ENCODE peak calls at places on chromosomes 2 and 18, in five cellular contexts. X is GM23338, Y is H1, F is endothelial cell of umbilical vein, P is neural progenitor cell. R is an unnamed sample.

GRCh38 chr2:231397928-231398294 is 2.4 kb downstream of the B3GNT7 start:
- DNase-seq in X (no peak), Y (no peak), F (no peak), P (no peak), R (no peak)

GRCh38 chr2:218719457-218719856 is 8.8 kb downstream of the TTLL4 start:
- DNase-seq in X (no peak), Y (no peak), F (no peak), P (no peak), R (no peak)

GRCh38 chr2:149652520-149652919 is 64.9 kb upstream of the MMADHC start:
- DNase-seq in X (no peak), Y (no peak), F (no peak), P (no peak), R (no peak)

GRCh38 chr18:77032121-77032758 is 100.3 kb downstream of the MBP start:
- DNase-seq in X (no peak), Y (no peak), F (no peak), P (no peak), R (no peak)

GRCh38 chr2:48278590-48278989 is 251.4 kb upstream of the STON1 start:
- DNase-seq in X (peak; percentile 41), Y (no peak), F (no peak), P (peak; percentile 31), R (no peak)

GRCh38 chr2:3294066-3294465 is 83.6 kb downstream of the EIPR1 start:
- DNase-seq in X (no peak), Y (no peak), F (no peak), P (no peak), R (no peak)

GRCh38 chr2:147385600-147385999 is 459.2 kb upstream of the ACVR2A start:
- DNase-seq in X (no peak), Y (no peak), F (no peak), P (no peak), R (no peak)

GRCh38 chr18:23069481-23069880 is 65.8 kb upstream of the CABLES1 start:
- DNase-seq in X (no peak), Y (no peak), F (no peak), P (no peak), R (no peak)

GRCh38 chr18:23878336-23878900 is 136.1 kb upstream of the TTC39C start:
- DNase-seq in X (no peak), Y (no peak), F (no peak), P (no peak), R (no peak)

GRCh38 chr2:129661942-129662341 is 317.5 kb upstream of the RAB6C start:
- DNase-seq in X (no peak), Y (no peak), F (no peak), P (no peak), R (no peak)

GRCh38 chr2:128380061-128380889 is 61.6 kb upstream of the HS6ST1 start:
- DNase-seq in X (no peak), Y (no peak), F (no peak), P (no peak), R (no peak)

GRCh38 chr18:26487437-26487836 is 60.9 kb downstream of the KCTD1 start:
- DNase-seq in X (no peak), Y (no peak), F (no peak), P (no peak), R (peak; percentile 58)

GRCh38 chr2:181662287-181662686 is 5.4 kb upstream of the CERKL start:
- DNase-seq in X (no peak), Y (no peak), F (no peak), P (no peak), R (no peak)

GRCh38 chr18:59505311-59505710 is 146.2 kb upstream of the LMAN1 start:
- DNase-seq in X (no peak), Y (no peak), F (no peak), P (no peak), R (no peak)

GRCh38 chr2:64650722-64651338 is 2.9 kb downstream of the SERTAD2 start:
- DNase-seq in X (no peak), Y (no peak), F (no peak), P (no peak), R (no peak)

GRCh38 chr18:4230450-4231168 is 224.5 kb downstream of the DLGAP1 start:
- DNase-seq in X (no peak), Y (no peak), F (no peak), P (no peak), R (no peak)

GRCh38 chr18:61336766-61337165 is 3.5 kb downstream of the CDH20 start:
- DNase-seq in X (no peak), Y (no peak), F (no peak), P (no peak), R (no peak)

GRCh38 chr2:193542762-193543161 is 1348.0 kb upstream of the TMEFF2 start:
- DNase-seq in X (no peak), Y (no peak), F (no peak), P (no peak), R (no peak)

GRCh38 chr18:44080054-44080453 is 600.6 kb upstream of the SETBP1 start:
- DNase-seq in X (no peak), Y (no peak), F (no peak), P (no peak), R (no peak)

GRCh38 chr2:97868986-97869721 is 126.6 kb downstream of the TMEM131 start:
- DNase-seq in X (peak; percentile 33), Y (no peak), F (peak; percentile 95), P (no peak), R (peak; percentile 71)

GRCh38 chr2:75577280-75577679 is 16.5 kb upstream of the EVA1A start:
- DNase-seq in X (no peak), Y (no peak), F (no peak), P (no peak), R (peak; percentile 94)

GRCh38 chr18:57404345-57404744 is 30.8 kb upstream of the ONECUT2 start:
- DNase-seq in X (no peak), Y (no peak), F (no peak), P (no peak), R (no peak)

GRCh38 chr2:187580462-187581124 is 26.4 kb upstream of the TFPI start:
- DNase-seq in X (peak; percentile 80), Y (no peak), F (peak; percentile 87), P (peak; percentile 61), R (peak; percentile 35)

GRCh38 chr2:14616950-14617349 is 15.6 kb upstream of the LRATD1 start:
- DNase-seq in X (no peak), Y (no peak), F (no peak), P (no peak), R (no peak)

GRCh38 chr2:157838442-157839161 is 37.5 kb downstream of the ACVR1 start:
- DNase-seq in X (peak; percentile 38), Y (no peak), F (peak; percentile 91), P (peak; percentile 40), R (no peak)

DNA sequence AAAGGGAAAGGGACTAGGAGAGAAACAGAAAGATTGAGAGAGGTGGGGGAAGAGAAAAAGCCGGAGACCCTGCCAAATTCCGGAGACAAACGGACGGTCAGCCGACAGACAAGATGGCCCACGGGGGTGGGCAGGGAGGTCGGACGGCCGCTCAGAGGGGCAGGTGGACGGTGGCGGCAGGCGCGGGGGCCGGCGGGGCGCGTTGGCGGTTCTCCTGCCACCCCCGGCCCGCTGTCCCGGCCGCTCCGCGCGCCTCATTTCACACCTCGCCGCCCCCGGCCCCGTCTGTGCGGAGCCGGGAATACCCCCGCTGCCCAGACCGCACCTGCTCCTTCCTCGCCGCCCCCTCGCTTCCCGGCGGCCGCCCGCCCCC is 935 bp downstream of the SLC30A3 start:
- DNase-seq in X (no peak), Y (peak; percentile 55), F (no peak), P (peak; percentile 54), R (no peak)
- TF ChIP-seq EZH2 in X (peak; percentile 60), Y (peak; percentile 25), F (peak; percentile 68), P (peak; percentile 74), R (no peak)

GRCh38 chr2:132038179-132038882 is 123.4 kb downstream of the ANKRD30BL start:
- DNase-seq in X (peak; percentile 49), Y (no peak), F (no peak), P (peak; percentile 72), R (no peak)
- TF ChIP-seq EZH2 in X (peak; percentile 80), Y (peak; percentile 44), F (peak; percentile 69), P (peak; percentile 86), R (no peak)

DNA sequence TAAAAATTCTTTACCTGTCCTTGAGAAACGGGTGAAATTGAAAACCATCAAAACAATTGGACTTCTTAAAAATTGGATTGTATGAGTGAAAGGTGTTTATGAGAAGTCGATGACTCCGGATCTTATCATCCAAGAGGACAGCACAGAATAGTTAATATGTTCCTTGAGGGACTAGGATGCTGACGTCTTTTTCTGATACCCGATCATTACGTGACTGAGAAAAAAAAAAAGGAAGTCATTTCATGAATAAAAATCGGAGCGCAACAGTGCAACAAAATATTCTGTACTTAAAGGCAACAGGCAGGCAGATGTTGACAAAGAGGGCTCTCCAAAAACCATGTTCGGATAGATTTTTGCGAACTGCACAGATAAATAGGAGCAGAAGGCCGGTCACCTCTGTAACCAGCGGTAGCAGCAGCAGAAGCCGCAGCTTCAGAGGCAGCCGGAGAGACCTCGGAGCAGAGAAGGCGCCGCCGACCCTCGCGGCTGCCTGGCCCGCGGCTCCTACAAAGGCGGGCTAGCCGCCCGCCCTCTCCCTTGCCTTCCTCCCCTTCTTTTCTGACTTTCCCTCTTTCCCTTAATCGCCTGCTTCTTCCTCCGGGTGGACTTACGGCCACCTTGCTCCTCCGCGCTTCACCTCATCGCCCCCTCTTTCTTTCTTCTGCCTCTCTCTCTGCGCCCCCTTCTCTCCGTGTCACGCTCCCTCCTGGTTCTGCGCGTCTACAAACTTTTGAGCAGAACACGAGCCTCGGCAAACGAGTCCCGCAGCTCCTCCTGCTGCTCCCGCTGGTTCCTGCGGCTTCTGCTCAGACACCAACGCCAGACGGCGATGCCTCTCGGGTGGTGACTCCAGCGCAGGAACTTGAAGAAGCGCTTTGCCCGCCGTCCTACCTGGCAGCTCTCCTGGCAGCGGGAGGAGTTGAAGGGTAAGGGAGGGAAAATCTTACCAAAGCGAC is at the start of gene ADCYAP1:
- DNase-seq in X (peak; percentile 80), Y (no peak), F (no peak), P (peak; percentile 82), R (no peak)
- TF ChIP-seq EZH2 in X (peak; percentile 88), Y (peak; percentile 91), F (peak; percentile 95), P (peak; percentile 85), R (no peak)

GRCh38 chr2:85751300-85751575 is 2.6 kb upstream of the ATOH8 start:
- DNase-seq in X (no peak), Y (no peak), F (no peak), P (no peak), R (no peak)

GRCh38 chr2:85751627-85752026 is 2.2 kb upstream of the ATOH8 start:
- DNase-seq in X (no peak), Y (no peak), F (no peak), P (no peak), R (no peak)

GRCh38 chr2:85753035-85753524 is 711 bp upstream of the ATOH8 start:
- DNase-seq in X (peak; percentile 44), Y (no peak), F (no peak), P (peak; percentile 66), R (no peak)

GRCh38 chr2:85748948-85749875 is 4.6 kb upstream of the ATOH8 start:
- DNase-seq in X (no peak), Y (no peak), F (no peak), P (no peak), R (no peak)

DNA sequence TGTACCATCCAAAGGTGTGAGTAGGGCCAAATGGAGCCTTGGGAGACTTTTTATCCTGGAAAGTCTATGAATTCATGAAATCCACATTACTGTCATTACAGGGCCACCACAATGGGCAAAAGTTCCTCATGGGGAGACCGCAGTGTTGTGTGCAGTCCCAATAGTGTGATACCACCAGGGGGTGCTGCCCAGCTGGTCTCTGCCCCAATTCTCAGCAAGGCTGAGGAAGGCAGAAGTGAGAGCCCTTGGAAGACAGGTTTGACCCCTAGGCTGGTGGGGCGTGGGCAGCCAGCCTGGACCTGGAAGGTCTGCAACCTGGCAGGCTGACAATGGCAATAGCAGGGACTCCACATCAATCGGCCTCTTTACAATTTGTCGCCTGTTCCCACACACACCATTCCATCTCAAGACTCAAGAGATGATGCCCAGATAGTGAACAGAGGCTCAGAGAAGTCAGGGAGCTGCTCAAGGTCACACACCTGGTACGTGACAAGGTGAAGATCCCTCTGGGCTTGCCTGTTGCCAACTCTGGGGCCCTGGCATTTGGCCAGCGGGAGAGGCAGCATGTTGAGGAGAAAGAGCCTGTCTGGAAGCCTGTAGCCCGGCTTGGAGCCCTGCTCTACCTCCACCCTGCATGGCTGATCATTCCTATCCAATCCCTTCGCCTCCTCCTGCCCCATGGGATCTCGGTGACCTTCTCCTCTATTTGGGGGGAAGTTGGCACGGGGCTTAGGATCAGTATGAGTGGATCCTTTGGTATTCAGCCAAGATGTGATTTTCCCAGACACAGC is 3.1 kb upstream of the ATOH8 start:
- DNase-seq in X (peak; percentile 82), Y (peak; percentile 83), F (peak; percentile 72), P (peak; percentile 76), R (peak; percentile 66)
- TF ChIP-seq EZH2 in X (no peak), Y (no peak), F (no peak), P (no peak), R (no peak)